ENCODE peak calls at places on chromosomes 6 and 20, in ten cellular contexts. D is uterus, W is endothelial cell of umbilical vein, X is adrenal gland, Z is body of pancreas, Y is tibial nerve, L is heart left ventricle, K is IMR-90, A is HepG2, Q is upper lobe of left lung. T is an unnamed sample. For H3K4me1 and H3K36me3, the result is how much of the 10 kb centered on the place peaks cover.

GRCh38 chr20:32467506-32468312 is 109.6 kb downstream of the ASXL1 start:
- DNase-seq in D (no peak), W (no peak), Y (no peak), X (no peak), L (no peak), A (no peak), K (no peak), Z (peak), Q (no peak), T (peak)

GRCh38 chr20:43987531-43987930 is 72.9 kb downstream of the TOX2 start:
- DNase-seq in W (no peak), D (no peak), X (no peak), L (no peak), Z (no peak), A (no peak), Y (no peak), K (no peak), Q (no peak), T (no peak)

GRCh38 chr20:38730989-38731737 is 6.9 kb downstream of the SLC32A1 start:
- DNase-seq in Z (peak), Q (peak), X (peak), L (peak), K (peak), A (peak), W (peak), Y (no peak), D (peak), T (peak)

GRCh38 chr6:123771126-123771525 is 32.5 kb upstream of the NKAIN2 start:
- DNase-seq in Y (no peak), W (no peak), Z (no peak), X (no peak), L (no peak), D (no peak), K (no peak), Q (no peak), A (no peak), T (no peak)

GRCh38 chr20:59632426-59633113 is 28.2 kb downstream of the PHACTR3 start:
- DNase-seq in X (no peak), W (no peak), K (no peak), Y (no peak), Z (no peak), D (no peak), A (no peak), Q (no peak), L (no peak), T (no peak)

GRCh38 chr6:5995705-5996686 is 10.7 kb downstream of the NRN1 start:
- DNase-seq in D (peak), A (peak), K (peak), Q (peak), Y (peak), X (peak), L (peak), Z (peak), W (peak), T (peak)

GRCh38 chr20:4117341-4117740 is 102.0 kb upstream of the RNF24 start:
- DNase-seq in Y (no peak), L (no peak), Q (no peak), X (no peak), A (no peak), D (no peak), W (no peak), K (no peak), Z (no peak), T (no peak)

GRCh38 chr6:41966961-41967311 is 25.3 kb upstream of the CCND3 start:
- DNase-seq in Q (peak), W (peak), K (peak), A (peak), L (no peak), D (no peak), X (peak), Y (no peak), Z (no peak), T (no peak)

GRCh38 chr20:39874049-39874893 is 814.8 kb downstream of the MAFB start:
- DNase-seq in L (peak), Q (peak), A (peak), K (peak), Z (peak), X (peak), W (peak), D (peak), Y (peak), T (peak)

GRCh38 chr6:50270427-50270826 is 220.7 kb upstream of the DEFB112 start:
- DNase-seq in L (no peak), Z (no peak), Y (no peak), X (no peak), K (no peak), Q (no peak), A (no peak), W (no peak), D (no peak), T (no peak)

GRCh38 chr20:48153523-48153922 is 368.2 kb upstream of the SULF2 start:
- DNase-seq in Q (no peak), A (no peak), Y (no peak), W (no peak), X (no peak), Z (peak), K (no peak), L (no peak), D (no peak), T (no peak)

GRCh38 chr6:148074735-148075134 is 267.9 kb upstream of the SASH1 start:
- DNase-seq in K (no peak), X (no peak), Y (no peak), Q (no peak), W (no peak), Z (no peak), L (no peak), A (no peak), D (no peak), T (no peak)

GRCh38 chr20:35007413-35007812 is 51.7 kb downstream of the MYH7B start:
- DNase-seq in L (no peak), D (peak), Q (no peak), W (no peak), A (no peak), Z (peak), Y (peak), K (no peak), X (no peak), T (peak)

GRCh38 chr6:108744244-108744972 is 103.8 kb upstream of the ARMC2 start:
- DNase-seq in D (no peak), W (no peak), A (peak), X (no peak), K (no peak), Y (no peak), Z (no peak), L (no peak), Q (no peak), T (no peak)

GRCh38 chr6:48626421-48626820 is 515.4 kb upstream of the PTCHD4 start:
- DNase-seq in L (no peak), D (no peak), A (no peak), W (no peak), Z (no peak), X (no peak), Y (no peak), Q (no peak), K (no peak), T (no peak)

GRCh38 chr6:148884461-148884860 is 137.6 kb downstream of the UST start:
- DNase-seq in X (no peak), Z (no peak), Y (no peak), W (no peak), L (no peak), K (no peak), Q (no peak), D (no peak), A (no peak), T (no peak)

GRCh38 chr6:75149253-75149652 is 56.6 kb downstream of the COL12A1 start:
- DNase-seq in L (no peak), Z (no peak), Q (no peak), X (no peak), A (no peak), Y (no peak), K (peak), W (peak), D (no peak), T (no peak)

GRCh38 chr6:64547594-64548268 is 912.1 kb downstream of the PHF3 start:
- DNase-seq in Y (no peak), X (no peak), Z (no peak), D (no peak), L (no peak), Q (no peak), A (no peak), K (no peak), W (no peak), T (no peak)

GRCh38 chr20:38485041-38485440 is 12.4 kb downstream of the RALGAPB start:
- DNase-seq in Z (no peak), L (no peak), X (no peak), D (no peak), Q (no peak), W (peak), K (no peak), A (no peak), Y (no peak), T (no peak)

GRCh38 chr6:161835426-161836029 is 561.7 kb upstream of the AGPAT4 start:
- DNase-seq in L (no peak), X (no peak), W (no peak), Y (no peak), K (no peak), A (peak), D (no peak), Z (no peak), Q (no peak), T (no peak)

GRCh38 chr6:75158176-75158575 is 47.7 kb downstream of the COL12A1 start:
- DNase-seq in A (no peak), X (no peak), L (no peak), W (peak), K (no peak), Q (no peak), Z (no peak), Y (no peak), D (no peak), T (no peak)

GRCh38 chr6:152229330-152229729 is 407.8 kb downstream of the SYNE1 start:
- DNase-seq in Z (no peak), L (no peak), X (no peak), W (no peak), K (no peak), Y (no peak), Q (no peak), A (no peak), D (no peak), T (no peak)

GRCh38 chr6:85096976-85097375 is 332.6 kb upstream of the TBX18 start:
- DNase-seq in K (no peak), X (no peak), D (no peak), L (no peak), Q (no peak), Y (no peak), A (no peak), W (no peak), Z (no peak), T (no peak)

GRCh38 chr20:55271370-55271769 is 733.9 kb downstream of the CBLN4 start:
- DNase-seq in W (no peak), Y (no peak), Z (no peak), X (no peak), Q (no peak), D (no peak), K (no peak), A (no peak), L (no peak), T (no peak)

GRCh38 chr6:34602318-34603111 is 46.4 kb upstream of the SPDEF start:
- DNase-seq in L (no peak), A (peak), X (no peak), Q (no peak), W (no peak), Z (peak), D (no peak), K (peak), Y (no peak), T (no peak)

GRCh38 chr20:50982372-50982771 is 23.8 kb downstream of the MOCS3 start:
- DNase-seq in Z (no peak), X (no peak), Q (no peak), D (no peak), K (peak), W (no peak), Y (no peak), A (peak), L (no peak), T (peak)

GRCh38 chr6:54002118-54002517 is 109.1 kb upstream of the MLIP start:
- DNase-seq in A (no peak), D (no peak), Q (no peak), L (no peak), Y (no peak), X (no peak), K (peak), W (no peak), Z (no peak), T (no peak)

GRCh38 chr20:40811004-40811403 is 122.0 kb upstream of the MAFB start:
- DNase-seq in K (no peak), L (no peak), Q (no peak), D (no peak), A (no peak), W (no peak), Y (no peak), X (no peak), Z (no peak), T (no peak)

GRCh38 chr6:65776332-65776731 is 69.3 kb upstream of the EYS start:
- DNase-seq in Z (no peak), X (no peak), K (no peak), L (no peak), Y (no peak), W (no peak), Q (no peak), A (no peak), D (no peak), T (no peak)

GRCh38 chr6:40903456-40903855 is 135.6 kb downstream of the UNC5CL start:
- DNase-seq in Y (no peak), D (no peak), X (no peak), Q (no peak), W (no peak), K (no peak), Z (no peak), L (no peak), A (no peak), T (no peak)

GRCh38 chr6:15876406-15876805 is 213.6 kb upstream of the DTNBP1 start:
- DNase-seq in Z (no peak), Q (no peak), L (no peak), Y (no peak), D (no peak), X (no peak), A (no peak), W (peak), K (no peak), T (no peak)

GRCh38 chr20:34850969-34851368 is 21.7 kb downstream of the GGT7 start:
- DNase-seq in X (no peak), W (no peak), A (no peak), Q (no peak), Y (no peak), K (no peak), L (no peak), D (no peak), Z (no peak), T (peak)

GRCh38 chr20:63942250-63943006 is 13.8 kb downstream of the UCKL1 start:
- DNase-seq in X (peak), K (peak), A (no peak), D (no peak), Z (peak), W (peak), Y (no peak), L (peak), Q (peak), T (peak)

GRCh38 chr20:36666181-36666740 is 20.3 kb upstream of the SLA2 start:
- DNase-seq in K (peak), X (no peak), D (no peak), Z (no peak), L (no peak), A (peak), Q (no peak), W (peak), Y (no peak), T (no peak)

GRCh38 chr6:129684323-129684884 is 25.6 kb downstream of the ARHGAP18 start:
- DNase-seq in D (no peak), L (no peak), Y (no peak), A (no peak), X (no peak), Q (no peak), W (no peak), K (no peak), Z (no peak), T (no peak)

GRCh38 chr6:129683606-129684322 is 26.2 kb downstream of the ARHGAP18 start:
- DNase-seq in D (peak), X (peak), A (peak), W (peak), Y (peak), L (peak), K (peak), Z (peak), Q (peak), T (no peak)

GRCh38 chr6:129686941-129687627 is 22.9 kb downstream of the ARHGAP18 start:
- DNase-seq in Q (no peak), K (peak), Z (no peak), L (no peak), X (no peak), A (no peak), D (no peak), Y (no peak), W (no peak), T (peak)

GRCh38 chr6:129684903-129685639 is 24.9 kb downstream of the ARHGAP18 start:
- DNase-seq in W (no peak), A (no peak), K (no peak), D (no peak), Q (no peak), Y (no peak), X (no peak), L (no peak), Z (peak), T (no peak)

DNA sequence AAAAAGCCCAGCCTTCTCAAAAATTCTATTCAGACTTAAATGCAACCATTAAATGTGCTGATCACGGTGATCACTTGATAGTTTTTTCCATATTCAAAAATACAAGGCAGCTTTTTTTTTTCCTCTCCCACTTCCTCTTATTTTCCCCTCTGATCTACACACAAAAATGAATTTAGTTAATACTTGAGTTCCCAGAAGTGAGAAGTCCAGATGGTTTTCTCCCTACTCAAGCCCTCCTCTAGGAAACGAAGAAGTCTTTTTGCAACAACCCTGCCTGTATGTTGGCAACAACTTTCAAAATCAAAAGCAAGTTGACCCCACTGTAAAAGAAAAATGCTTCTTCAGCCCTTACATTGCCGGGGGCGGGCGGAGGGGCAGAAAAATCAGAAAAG is 24.3 kb downstream of the ARHGAP18 start:
- DNase-seq in L (no peak), X (no peak), Q (no peak), K (no peak), Y (no peak), A (no peak), W (no peak), D (no peak), Z (no peak), T (no peak)
- H3K4me1 ChIP-seq in L (under half), X (under half), Q (half or more), K (under half), Y (under half), A (half or more), W (half or more), D (under half), Z (half or more), T (under half)

GRCh38 chr6:150598858-150599198 is 857 bp upstream of the PLEKHG1 start:
- DNase-seq in D (no peak), A (no peak), Q (no peak), L (no peak), X (no peak), Y (no peak), Z (no peak), K (no peak), W (no peak), T (no peak)

GRCh38 chr6:150598401-150598800 is 1.3 kb upstream of the PLEKHG1 start:
- DNase-seq in L (no peak), W (no peak), A (no peak), D (no peak), Q (no peak), Z (no peak), K (no peak), X (no peak), Y (no peak), T (no peak)

GRCh38 chr6:150600003-150600301 is 267 bp downstream of the PLEKHG1 start:
- DNase-seq in A (no peak), Y (no peak), K (no peak), L (no peak), X (no peak), Q (no peak), W (no peak), D (no peak), Z (no peak), T (no peak)

GRCh38 chr6:150600302-150601017 is 775 bp downstream of the PLEKHG1 start:
- DNase-seq in A (peak), X (peak), D (peak), K (peak), Y (peak), Q (peak), W (peak), Z (peak), L (peak), T (peak)

DNA sequence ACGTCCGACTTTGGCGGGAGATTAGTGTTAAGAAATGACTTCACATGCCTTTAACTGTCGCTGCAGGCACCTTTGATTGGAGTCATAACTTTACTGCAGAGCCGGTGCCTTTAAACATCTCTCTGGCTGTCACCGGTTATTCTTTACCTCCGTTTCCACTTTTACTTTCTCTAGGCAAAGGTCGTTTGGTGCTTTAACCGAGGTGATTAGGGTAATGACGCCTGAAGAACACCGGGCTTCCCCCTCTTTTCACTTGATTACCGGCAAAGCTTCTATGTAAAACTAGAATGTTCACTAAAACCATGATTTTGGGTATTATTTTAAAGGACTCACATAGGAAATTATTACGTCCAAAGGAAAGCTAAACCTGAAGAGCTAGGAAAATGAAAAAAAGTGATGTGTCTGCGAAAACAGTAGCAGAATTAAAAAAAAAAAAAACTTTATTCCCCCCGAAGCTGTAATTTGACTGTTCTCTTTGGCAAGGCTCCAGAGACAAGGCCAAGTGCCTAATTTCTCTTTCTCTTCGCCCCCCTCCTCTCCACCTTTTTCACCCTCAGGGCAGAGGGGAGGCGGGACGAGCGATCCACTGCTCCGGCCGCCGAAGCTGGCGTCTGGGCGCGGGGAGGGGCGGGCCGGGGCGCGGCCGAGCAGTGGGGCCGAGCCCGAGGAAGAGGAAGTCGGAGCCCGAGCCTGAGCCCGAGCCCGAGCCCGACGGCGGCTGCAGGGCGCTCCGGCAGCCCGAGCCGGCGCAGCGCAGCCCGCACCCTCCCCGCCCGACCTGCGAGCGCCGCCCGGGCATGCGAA is at the start of gene PLEKHG1:
- DNase-seq in D (peak), W (peak), Y (peak), A (no peak), Q (peak), Z (peak), K (no peak), X (peak), L (peak), T (peak)
- TF ChIP-seq POLR2A in D (peak), W (no peak), Y (no peak), A (no peak), Q (peak), Z (no peak), K (no peak), X (no peak), L (peak), T (peak)

GRCh38 chr6:35839019-35839418 is 33.9 kb downstream of the LHFPL5 start:
- DNase-seq in D (no peak), Q (no peak), K (no peak), Z (no peak), W (no peak), A (no peak), L (no peak), Y (no peak), X (no peak), T (no peak)
- H3K36me3 ChIP-seq in D (under half), Q (under half), K (under half), Z (under half), W (under half), A (under half), L (under half), Y (under half), X (under half), T (half or more)

GRCh38 chr20:60687213-60687612 is 564.8 kb upstream of the CDH4 start:
- DNase-seq in Z (no peak), D (no peak), A (no peak), W (no peak), Y (no peak), Q (no peak), L (no peak), K (no peak), X (no peak), T (no peak)

GRCh38 chr20:60693513-60694133 is 558.4 kb upstream of the CDH4 start:
- DNase-seq in Z (no peak), K (no peak), A (no peak), D (no peak), L (no peak), Y (no peak), W (no peak), X (no peak), Q (no peak), T (no peak)

GRCh38 chr20:60695223-60695622 is 556.8 kb upstream of the CDH4 start:
- DNase-seq in W (no peak), Z (no peak), Y (no peak), A (no peak), K (peak), L (no peak), X (no peak), D (no peak), Q (no peak), T (no peak)

GRCh38 chr20:60694763-60695162 is 557.3 kb upstream of the CDH4 start:
- DNase-seq in Z (no peak), D (no peak), X (no peak), W (no peak), K (peak), Q (no peak), Y (no peak), A (no peak), L (no peak), T (no peak)

GRCh38 chr20:60691966-60692615 is 560.0 kb upstream of the CDH4 start:
- DNase-seq in K (no peak), Z (no peak), Q (no peak), X (no peak), A (no peak), D (no peak), L (no peak), Y (no peak), W (no peak), T (no peak)
- H3K4me1 ChIP-seq in K (under half), Z (under half), Q (under half), X (under half), A (under half), D (under half), L (under half), Y (under half), W (under half), T (under half)

GRCh38 chr6:44301782-44302564 is 11.2 kb downstream of the AARS2 start:
- DNase-seq in D (no peak), L (no peak), Z (no peak), Q (no peak), W (no peak), K (no peak), Y (no peak), A (no peak), X (peak), T (no peak)
- TF ChIP-seq POLR2A in D (no peak), L (no peak), Z (no peak), Q (no peak), W (no peak), K (no peak), Y (no peak), A (no peak), X (peak), T (no peak)

T was measured in Peyer's patch.